ENCODE peak calls at places on chromosomes 11 and 22, in seven cellular contexts. One of them, this sample, is unnamed.

GRCh38 chr11:79129702-79130101 is 311.1 kb downstream of the TENM4 start:
- DNase-seq in psoas muscle: no peak
- DNase-seq in adrenal gland: no peak
- DNase-seq in brain microvascular endothelial cell: no peak
- DNase-seq in PC-3: no peak
- DNase-seq in GM12865: no peak
- DNase-seq in A549: no peak
- DNase-seq in this sample: no peak

GRCh38 chr11:122198291-122198983 is 82.4 kb upstream of the BLID start:
- DNase-seq in psoas muscle: no peak
- DNase-seq in adrenal gland: no peak
- DNase-seq in brain microvascular endothelial cell: no peak
- DNase-seq in PC-3: peak; percentile 85
- DNase-seq in GM12865: no peak
- DNase-seq in A549: no peak
- DNase-seq in this sample: no peak

GRCh38 chr11:127268956-127269355 is 268.4 kb upstream of the KIRREL3 start:
- DNase-seq in psoas muscle: no peak
- DNase-seq in adrenal gland: no peak
- DNase-seq in brain microvascular endothelial cell: no peak
- DNase-seq in PC-3: no peak
- DNase-seq in GM12865: no peak
- DNase-seq in A549: no peak
- DNase-seq in this sample: no peak

GRCh38 chr11:69106124-69106811 is 49.5 kb upstream of the SMIM38 start:
- DNase-seq in psoas muscle: no peak
- DNase-seq in adrenal gland: no peak
- DNase-seq in brain microvascular endothelial cell: no peak
- DNase-seq in PC-3: peak; percentile 49
- DNase-seq in GM12865: no peak
- DNase-seq in A549: no peak
- DNase-seq in this sample: peak; percentile 56

GRCh38 chr11:69422645-69423044 is 58.8 kb upstream of the LINC01488 start:
- DNase-seq in psoas muscle: no peak
- DNase-seq in adrenal gland: no peak
- DNase-seq in brain microvascular endothelial cell: no peak
- DNase-seq in PC-3: no peak
- DNase-seq in GM12865: no peak
- DNase-seq in A549: no peak
- DNase-seq in this sample: no peak

GRCh38 chr11:2770556-2771301 is 70.9 kb upstream of the KCNQ1OT1 start:
- DNase-seq in psoas muscle: no peak
- DNase-seq in adrenal gland: peak; percentile 60
- DNase-seq in brain microvascular endothelial cell: no peak
- DNase-seq in PC-3: no peak
- DNase-seq in GM12865: no peak
- DNase-seq in A549: no peak
- DNase-seq in this sample: peak; percentile 36

GRCh38 chr11:28107331-28107725 is 628 bp downstream of the KIF18A start:
- DNase-seq in psoas muscle: no peak
- DNase-seq in adrenal gland: no peak
- DNase-seq in brain microvascular endothelial cell: peak; percentile 23
- DNase-seq in PC-3: peak; percentile 19
- DNase-seq in GM12865: peak; percentile 44
- DNase-seq in A549: no peak
- DNase-seq in this sample: peak; percentile 34

GRCh38 chr22:23401111-23401909 is 178.8 kb downstream of the IGLL1 start:
- DNase-seq in psoas muscle: no peak
- DNase-seq in adrenal gland: no peak
- DNase-seq in brain microvascular endothelial cell: peak; percentile 68
- DNase-seq in PC-3: no peak
- DNase-seq in GM12865: no peak
- DNase-seq in A549: no peak
- DNase-seq in this sample: peak; percentile 34

GRCh38 chr11:79342236-79342635 is 98.6 kb downstream of the TENM4 start:
- DNase-seq in psoas muscle: no peak
- DNase-seq in adrenal gland: no peak
- DNase-seq in brain microvascular endothelial cell: no peak
- DNase-seq in PC-3: no peak
- DNase-seq in GM12865: no peak
- DNase-seq in A549: no peak
- DNase-seq in this sample: no peak

GRCh38 chr22:19143967-19144400 is 467 bp downstream of the ESS2 start:
- DNase-seq in psoas muscle: no peak
- DNase-seq in adrenal gland: no peak
- DNase-seq in brain microvascular endothelial cell: no peak
- DNase-seq in PC-3: no peak
- DNase-seq in GM12865: peak; percentile 47
- DNase-seq in A549: no peak
- DNase-seq in this sample: no peak

GRCh38 chr11:125401746-125402145 is 94.3 kb downstream of the FEZ1 start:
- DNase-seq in psoas muscle: peak; percentile 78
- DNase-seq in adrenal gland: no peak
- DNase-seq in brain microvascular endothelial cell: no peak
- DNase-seq in PC-3: no peak
- DNase-seq in GM12865: no peak
- DNase-seq in A549: no peak
- DNase-seq in this sample: no peak

GRCh38 chr11:134074346-134074745 is 5.5 kb downstream of the JAM3 start:
- DNase-seq in psoas muscle: no peak
- DNase-seq in adrenal gland: no peak
- DNase-seq in brain microvascular endothelial cell: peak; percentile 62
- DNase-seq in PC-3: no peak
- DNase-seq in GM12865: no peak
- DNase-seq in A549: no peak
- DNase-seq in this sample: no peak

GRCh38 chr11:132853886-132854285 is 678.4 kb downstream of the OPCML start:
- DNase-seq in psoas muscle: no peak
- DNase-seq in adrenal gland: no peak
- DNase-seq in brain microvascular endothelial cell: no peak
- DNase-seq in PC-3: no peak
- DNase-seq in GM12865: no peak
- DNase-seq in A549: no peak
- DNase-seq in this sample: no peak

GRCh38 chr11:1226981-1227550 is 4.2 kb downstream of the MUC5B start:
- DNase-seq in psoas muscle: peak; percentile 15
- DNase-seq in adrenal gland: no peak
- DNase-seq in brain microvascular endothelial cell: no peak
- DNase-seq in PC-3: no peak
- DNase-seq in GM12865: no peak
- DNase-seq in A549: peak; percentile 40
- DNase-seq in this sample: peak; percentile 32

GRCh38 chr22:44410396-44411056 is 87.5 kb downstream of the RTL6 start:
- DNase-seq in psoas muscle: no peak
- DNase-seq in adrenal gland: no peak
- DNase-seq in brain microvascular endothelial cell: no peak
- DNase-seq in PC-3: no peak
- DNase-seq in GM12865: no peak
- DNase-seq in A549: no peak
- DNase-seq in this sample: no peak

GRCh38 chr11:36404831-36405230 is 105.2 kb downstream of the TRAF6 start:
- DNase-seq in psoas muscle: no peak
- DNase-seq in adrenal gland: no peak
- DNase-seq in brain microvascular endothelial cell: no peak
- DNase-seq in PC-3: no peak
- DNase-seq in GM12865: no peak
- DNase-seq in A549: no peak
- DNase-seq in this sample: no peak

GRCh38 chr11:128279861-128280260 is 307.5 kb downstream of the ETS1 start:
- DNase-seq in psoas muscle: no peak
- DNase-seq in adrenal gland: no peak
- DNase-seq in brain microvascular endothelial cell: no peak
- DNase-seq in PC-3: peak; percentile 23
- DNase-seq in GM12865: no peak
- DNase-seq in A549: no peak
- DNase-seq in this sample: no peak

GRCh38 chr11:17933710-17934109 is 79.1 kb downstream of the SERGEF start:
- DNase-seq in psoas muscle: no peak
- DNase-seq in adrenal gland: no peak
- DNase-seq in brain microvascular endothelial cell: no peak
- DNase-seq in PC-3: no peak
- DNase-seq in GM12865: no peak
- DNase-seq in A549: no peak
- DNase-seq in this sample: no peak

GRCh38 chr11:132549001-132549400 is 983.3 kb downstream of the OPCML start:
- DNase-seq in psoas muscle: no peak
- DNase-seq in adrenal gland: no peak
- DNase-seq in brain microvascular endothelial cell: no peak
- DNase-seq in PC-3: no peak
- DNase-seq in GM12865: no peak
- DNase-seq in A549: no peak
- DNase-seq in this sample: no peak

GRCh38 chr11:65556470-65557279 is 1.5 kb downstream of the LTBP3 start:
- DNase-seq in psoas muscle: no peak
- DNase-seq in adrenal gland: peak; percentile 51
- DNase-seq in brain microvascular endothelial cell: no peak
- DNase-seq in PC-3: peak; percentile 44
- DNase-seq in GM12865: no peak
- DNase-seq in A549: peak; percentile 52
- DNase-seq in this sample: peak; percentile 51
- H3K4me3 ChIP-seq in psoas muscle: peak overlapping the region; percentile 75
- H3K4me3 ChIP-seq in adrenal gland: no peak overlapping the region
- H3K4me3 ChIP-seq in brain microvascular endothelial cell: peak overlapping the region; percentile 73
- H3K4me3 ChIP-seq in PC-3: peak overlapping the region; percentile 68
- H3K4me3 ChIP-seq in GM12865: no peak overlapping the region
- H3K4me3 ChIP-seq in A549: peak overlapping the region; percentile 62
- H3K4me3 ChIP-seq in this sample: peak overlapping the region; percentile 70

DNA sequence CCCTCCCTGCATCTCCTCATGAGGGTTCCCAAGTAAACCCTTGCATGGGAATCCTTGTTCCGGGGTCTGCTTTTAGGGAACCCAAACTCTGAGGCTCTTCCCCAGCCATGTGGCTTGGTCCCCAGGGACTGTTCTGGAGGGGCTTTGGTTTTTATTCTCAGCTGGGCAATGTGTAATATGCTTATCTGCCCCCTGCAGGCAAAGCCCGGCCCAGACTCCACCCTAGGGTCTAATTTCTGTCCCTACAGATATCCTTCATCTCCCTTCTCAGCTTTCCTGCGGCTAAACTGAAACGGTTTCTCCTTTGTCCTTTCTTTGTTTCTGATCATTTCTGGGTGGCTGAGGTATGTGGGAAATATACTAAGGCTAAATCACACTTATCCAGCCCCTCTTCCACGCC is 37.1 kb downstream of the TST start:
- DNase-seq in psoas muscle: no peak
- DNase-seq in adrenal gland: no peak
- DNase-seq in brain microvascular endothelial cell: no peak
- DNase-seq in PC-3: no peak
- DNase-seq in GM12865: no peak
- DNase-seq in A549: no peak
- DNase-seq in this sample: no peak
- TF ChIP-seq CTCF in psoas muscle: no peak
- TF ChIP-seq CTCF in adrenal gland: no peak
- TF ChIP-seq CTCF in brain microvascular endothelial cell: peak; percentile 27
- TF ChIP-seq CTCF in PC-3: peak; percentile 38
- TF ChIP-seq CTCF in GM12865: no peak
- TF ChIP-seq CTCF in A549: no peak
- TF ChIP-seq CTCF in this sample: no peak

DNA sequence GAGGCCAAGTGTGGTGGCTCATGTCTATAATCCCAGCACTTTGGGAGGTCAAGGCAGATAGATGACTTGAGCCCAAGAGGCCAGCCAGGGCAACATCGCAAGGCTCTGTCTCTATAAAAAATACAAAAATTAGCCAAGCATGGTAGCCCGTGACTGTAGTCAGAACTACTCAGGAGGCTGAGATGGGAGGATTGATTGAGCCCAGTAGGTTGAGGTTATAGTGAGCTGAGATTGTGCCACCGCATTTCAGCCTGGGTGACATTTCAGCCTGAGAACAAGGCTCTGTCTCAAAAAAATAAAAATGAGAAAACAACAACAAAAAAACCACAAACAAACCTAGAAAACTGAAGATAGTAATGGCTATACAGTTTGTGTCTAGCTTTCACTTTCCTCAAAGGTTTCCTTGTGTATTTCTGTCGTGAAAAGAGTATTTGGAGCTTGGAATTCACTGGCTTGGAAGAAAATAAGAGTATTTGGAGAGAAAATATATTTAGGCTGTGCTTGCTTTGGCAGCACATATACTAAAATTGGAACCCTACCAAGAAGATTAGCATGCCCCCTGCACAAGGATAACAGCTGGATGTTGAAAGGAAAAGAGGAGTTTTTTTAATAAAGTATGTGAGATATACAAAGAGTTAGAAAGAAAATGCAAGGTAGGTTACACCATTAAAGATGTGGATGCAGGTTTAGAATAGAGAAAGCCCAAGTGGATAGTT is 3.9 kb upstream of the BIRC3 start:
- DNase-seq in psoas muscle: no peak
- DNase-seq in adrenal gland: no peak
- DNase-seq in brain microvascular endothelial cell: no peak
- DNase-seq in PC-3: peak; percentile 51
- DNase-seq in GM12865: peak; percentile 54
- DNase-seq in A549: peak; percentile 8
- DNase-seq in this sample: no peak
- H3K4me3 ChIP-seq in psoas muscle: peak overlapping the region; percentile 58
- H3K4me3 ChIP-seq in adrenal gland: no peak overlapping the region
- H3K4me3 ChIP-seq in brain microvascular endothelial cell: peak overlapping the region; percentile 18
- H3K4me3 ChIP-seq in PC-3: peak overlapping the region; percentile 70
- H3K4me3 ChIP-seq in GM12865: peak overlapping the region; percentile 42
- H3K4me3 ChIP-seq in A549: peak overlapping the region; percentile 38
- H3K4me3 ChIP-seq in this sample: no peak overlapping the region

DNA sequence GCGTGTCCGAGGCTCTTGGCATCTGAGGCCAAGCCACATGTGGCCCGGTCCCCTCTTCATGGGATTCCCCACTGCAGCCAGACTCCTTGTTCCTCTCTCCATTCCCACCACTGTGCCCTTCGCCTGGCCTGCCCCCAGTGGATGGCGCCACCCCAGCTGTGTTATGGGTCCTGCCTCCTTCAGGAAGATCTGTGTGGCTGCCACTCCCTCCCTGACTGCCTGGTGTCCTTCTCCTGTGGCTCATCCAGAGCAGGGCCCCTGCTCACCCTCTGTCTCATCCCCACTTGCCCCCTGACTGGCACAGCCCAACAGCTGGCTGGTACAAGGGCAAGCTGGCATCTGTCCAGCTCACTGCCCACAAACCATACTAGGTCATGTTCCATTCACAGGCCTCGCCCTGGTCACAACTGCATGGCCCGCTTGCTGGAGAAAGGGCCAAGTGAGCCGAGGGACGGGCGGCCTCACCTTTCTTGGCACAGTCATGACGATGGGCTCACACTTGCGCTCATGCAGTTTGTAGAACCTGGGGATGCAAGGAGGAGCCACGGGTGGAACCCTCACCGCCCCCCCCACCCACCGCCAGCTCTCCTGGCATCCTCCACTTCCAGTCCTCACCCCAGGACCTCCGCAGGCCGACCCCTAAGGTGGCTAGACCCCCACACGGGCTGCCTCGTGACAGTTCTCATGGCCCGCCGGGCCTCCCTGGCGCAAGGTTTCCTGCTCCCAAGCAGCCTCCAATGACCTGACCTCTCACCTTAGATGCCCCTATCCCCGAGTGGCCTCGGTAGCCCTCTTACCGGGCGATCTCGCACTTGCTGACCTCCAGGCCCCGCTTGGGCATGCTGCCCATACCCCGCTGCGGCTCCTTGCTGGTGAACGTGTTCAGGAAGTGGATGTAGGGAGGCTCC is 2.1 kb upstream of the PTPRCAP start:
- DNase-seq in psoas muscle: no peak
- DNase-seq in adrenal gland: no peak
- DNase-seq in brain microvascular endothelial cell: no peak
- DNase-seq in PC-3: peak; percentile 36
- DNase-seq in GM12865: peak; percentile 31
- DNase-seq in A549: peak; percentile 68
- DNase-seq in this sample: no peak
- TF ChIP-seq CTCF in psoas muscle: no peak
- TF ChIP-seq CTCF in adrenal gland: peak; percentile 2
- TF ChIP-seq CTCF in brain microvascular endothelial cell: peak; percentile 47
- TF ChIP-seq CTCF in PC-3: peak; percentile 64
- TF ChIP-seq CTCF in GM12865: peak; percentile 16
- TF ChIP-seq CTCF in A549: peak; percentile 29
- TF ChIP-seq CTCF in this sample: no peak

This sample was measured in Caco-2.